ENCODE peak calls at places on chromosomes 13 and 19, in seven cellular contexts. One of them, this sample, is unnamed.

GRCh38 chr13:64551755-64552154 is 2678.4 kb downstream of the PCDH9 start:
- DNase-seq in lower lobe of right lung: no peak
- DNase-seq in ovary: no peak
- DNase-seq in MM.1S: no peak
- DNase-seq in BJ: peak
- DNase-seq in psoas muscle: no peak
- DNase-seq in breast epithelium: no peak
- DNase-seq in this sample: peak

GRCh38 chr13:113728571-113729054 is 30.4 kb upstream of the TMEM255B start:
- DNase-seq in lower lobe of right lung: peak
- DNase-seq in ovary: no peak
- DNase-seq in MM.1S: no peak
- DNase-seq in BJ: no peak
- DNase-seq in psoas muscle: no peak
- DNase-seq in breast epithelium: no peak
- DNase-seq in this sample: no peak

GRCh38 chr13:46173656-46174055 is 8.3 kb downstream of the LCP1 start:
- DNase-seq in lower lobe of right lung: no peak
- DNase-seq in ovary: no peak
- DNase-seq in MM.1S: no peak
- DNase-seq in BJ: no peak
- DNase-seq in psoas muscle: no peak
- DNase-seq in breast epithelium: no peak
- DNase-seq in this sample: no peak

GRCh38 chr13:97298816-97299215 is 76.7 kb downstream of the MBNL2 start:
- DNase-seq in lower lobe of right lung: no peak
- DNase-seq in ovary: no peak
- DNase-seq in MM.1S: no peak
- DNase-seq in BJ: no peak
- DNase-seq in psoas muscle: no peak
- DNase-seq in breast epithelium: no peak
- DNase-seq in this sample: no peak

GRCh38 chr19:7654401-7654800 is 14.4 kb upstream of the RETN start:
- DNase-seq in lower lobe of right lung: no peak
- DNase-seq in ovary: no peak
- DNase-seq in MM.1S: no peak
- DNase-seq in BJ: no peak
- DNase-seq in psoas muscle: no peak
- DNase-seq in breast epithelium: no peak
- DNase-seq in this sample: no peak

GRCh38 chr19:35717665-35718344 is at the start of gene KMT2B:
- DNase-seq in lower lobe of right lung: no peak
- DNase-seq in ovary: peak
- DNase-seq in MM.1S: no peak
- DNase-seq in BJ: peak
- DNase-seq in psoas muscle: peak
- DNase-seq in breast epithelium: no peak
- DNase-seq in this sample: no peak

GRCh38 chr19:39032164-39032918 is at the start of gene FBXO27:
- DNase-seq in lower lobe of right lung: peak
- DNase-seq in ovary: no peak
- DNase-seq in MM.1S: no peak
- DNase-seq in BJ: no peak
- DNase-seq in psoas muscle: peak
- DNase-seq in breast epithelium: peak
- DNase-seq in this sample: peak

GRCh38 chr13:77565635-77566034 is 30.1 kb downstream of the SCEL start:
- DNase-seq in lower lobe of right lung: no peak
- DNase-seq in ovary: no peak
- DNase-seq in MM.1S: peak
- DNase-seq in BJ: no peak
- DNase-seq in psoas muscle: no peak
- DNase-seq in breast epithelium: no peak
- DNase-seq in this sample: peak

GRCh38 chr19:5012688-5013457 is 44.0 kb downstream of the KDM4B start:
- DNase-seq in lower lobe of right lung: no peak
- DNase-seq in ovary: no peak
- DNase-seq in MM.1S: no peak
- DNase-seq in BJ: no peak
- DNase-seq in psoas muscle: no peak
- DNase-seq in breast epithelium: no peak
- DNase-seq in this sample: no peak

GRCh38 chr19:7519411-7520130 is 2.9 kb upstream of the MCOLN1 start:
- DNase-seq in lower lobe of right lung: no peak
- DNase-seq in ovary: no peak
- DNase-seq in MM.1S: no peak
- DNase-seq in BJ: no peak
- DNase-seq in psoas muscle: no peak
- DNase-seq in breast epithelium: no peak
- DNase-seq in this sample: no peak

GRCh38 chr19:33659835-33660234 is 38.1 kb downstream of the CHST8 start:
- DNase-seq in lower lobe of right lung: no peak
- DNase-seq in ovary: no peak
- DNase-seq in MM.1S: no peak
- DNase-seq in BJ: no peak
- DNase-seq in psoas muscle: no peak
- DNase-seq in breast epithelium: no peak
- DNase-seq in this sample: no peak

GRCh38 chr19:30312582-30313352 is 59.4 kb upstream of the ZNF536 start:
- DNase-seq in lower lobe of right lung: no peak
- DNase-seq in ovary: no peak
- DNase-seq in MM.1S: no peak
- DNase-seq in BJ: no peak
- DNase-seq in psoas muscle: no peak
- DNase-seq in breast epithelium: no peak
- DNase-seq in this sample: no peak

GRCh38 chr19:19381007-19381926 is 24.2 kb upstream of the GATAD2A start:
- DNase-seq in lower lobe of right lung: peak
- DNase-seq in ovary: no peak
- DNase-seq in MM.1S: peak
- DNase-seq in BJ: no peak
- DNase-seq in psoas muscle: no peak
- DNase-seq in breast epithelium: peak
- DNase-seq in this sample: no peak

GRCh38 chr13:77697208-77698103 is at the start of gene SLAIN1:
- DNase-seq in lower lobe of right lung: peak
- DNase-seq in ovary: peak
- DNase-seq in MM.1S: peak
- DNase-seq in BJ: no peak
- DNase-seq in psoas muscle: peak
- DNase-seq in breast epithelium: peak
- DNase-seq in this sample: peak

GRCh38 chr19:34236035-34236793 is 18.1 kb upstream of the GARRE1 start:
- DNase-seq in lower lobe of right lung: no peak
- DNase-seq in ovary: peak
- DNase-seq in MM.1S: no peak
- DNase-seq in BJ: peak
- DNase-seq in psoas muscle: no peak
- DNase-seq in breast epithelium: no peak
- DNase-seq in this sample: peak

GRCh38 chr13:112131740-112132113 is 64.8 kb downstream of the SOX1 start:
- DNase-seq in lower lobe of right lung: peak
- DNase-seq in ovary: no peak
- DNase-seq in MM.1S: no peak
- DNase-seq in BJ: no peak
- DNase-seq in psoas muscle: no peak
- DNase-seq in breast epithelium: no peak
- DNase-seq in this sample: no peak

DNA sequence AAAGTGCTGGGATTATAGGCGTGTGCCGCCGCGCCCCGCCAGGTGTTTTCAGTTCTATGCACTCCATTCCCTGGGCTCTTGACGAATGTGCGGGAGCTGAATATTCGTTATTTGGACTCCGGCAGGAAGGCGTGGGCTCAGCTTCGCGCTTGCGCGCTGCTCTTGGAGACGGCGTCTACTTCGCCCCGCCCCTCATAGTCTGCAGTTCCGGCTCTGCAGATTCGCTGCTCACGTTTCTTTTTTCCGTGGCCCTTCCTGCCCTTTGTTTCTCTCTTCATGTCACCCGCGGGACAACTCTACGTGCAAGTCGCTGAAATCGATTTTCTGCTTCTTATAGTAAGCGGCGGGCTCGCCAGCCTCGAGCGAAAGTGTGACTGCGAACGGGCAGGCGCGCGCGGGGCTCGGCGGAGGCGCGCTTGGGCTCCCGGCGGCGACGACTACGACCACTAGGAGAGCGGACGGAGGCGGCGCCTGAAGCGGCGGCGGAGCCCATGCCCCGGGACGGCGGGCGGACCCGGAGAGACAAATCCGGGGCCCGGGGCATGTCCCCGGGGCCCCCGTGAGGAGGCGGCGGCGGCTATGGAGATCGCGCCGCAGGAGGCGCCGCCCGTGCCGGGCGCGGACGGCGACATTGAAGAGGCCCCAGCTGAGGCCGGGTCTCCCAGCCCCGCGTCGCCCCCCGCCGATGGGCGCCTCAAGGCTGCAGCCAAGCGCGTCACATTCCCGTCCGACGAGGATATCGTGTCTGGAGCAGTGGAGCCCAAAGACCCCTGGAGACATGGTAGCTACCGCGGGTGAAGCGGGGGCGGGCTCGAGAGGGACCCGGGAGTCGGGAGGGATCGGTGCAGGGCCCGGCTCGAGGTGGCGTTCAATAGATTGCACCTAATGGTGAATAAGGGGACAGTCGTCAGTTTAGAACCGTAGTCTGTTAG is at the start of gene PPP1R37:
- DNase-seq in lower lobe of right lung: peak
- DNase-seq in ovary: peak
- DNase-seq in MM.1S: peak
- DNase-seq in BJ: peak
- DNase-seq in psoas muscle: peak
- DNase-seq in breast epithelium: peak
- DNase-seq in this sample: peak
- TF ChIP-seq CTCF in lower lobe of right lung: peak
- TF ChIP-seq CTCF in ovary: no peak
- TF ChIP-seq CTCF in MM.1S: peak
- TF ChIP-seq CTCF in BJ: peak
- TF ChIP-seq CTCF in psoas muscle: peak
- TF ChIP-seq CTCF in breast epithelium: no peak
- TF ChIP-seq CTCF in this sample: no peak

DNA sequence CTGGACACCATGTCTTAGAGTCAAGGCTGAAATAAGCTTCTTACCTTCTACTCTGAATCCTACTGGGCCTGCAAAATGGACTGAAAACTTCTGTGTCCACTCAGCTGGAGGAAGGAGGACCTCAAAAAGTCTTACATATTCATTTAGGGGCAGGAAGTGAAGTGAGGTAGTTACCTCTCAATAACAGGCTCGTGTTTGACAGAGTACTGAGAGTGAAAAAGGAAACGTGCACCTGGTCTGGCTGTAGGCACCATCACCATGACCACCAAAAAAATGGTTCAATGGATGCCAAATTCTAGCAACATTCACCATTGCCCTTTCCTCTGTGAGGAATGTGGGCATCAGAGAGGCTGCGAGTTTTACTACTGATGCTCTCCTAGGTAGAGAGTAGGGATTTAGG is 176.2 kb downstream of the RFC3 start:
- DNase-seq in lower lobe of right lung: no peak
- DNase-seq in ovary: no peak
- DNase-seq in MM.1S: peak
- DNase-seq in BJ: no peak
- DNase-seq in psoas muscle: no peak
- DNase-seq in breast epithelium: no peak
- DNase-seq in this sample: no peak
- H3K4me3 ChIP-seq in lower lobe of right lung: no peak
- H3K4me3 ChIP-seq in ovary: no peak
- H3K4me3 ChIP-seq in MM.1S: no peak
- H3K4me3 ChIP-seq in BJ: no peak
- H3K4me3 ChIP-seq in psoas muscle: no peak
- H3K4me3 ChIP-seq in breast epithelium: no peak
- H3K4me3 ChIP-seq in this sample: no peak

DNA sequence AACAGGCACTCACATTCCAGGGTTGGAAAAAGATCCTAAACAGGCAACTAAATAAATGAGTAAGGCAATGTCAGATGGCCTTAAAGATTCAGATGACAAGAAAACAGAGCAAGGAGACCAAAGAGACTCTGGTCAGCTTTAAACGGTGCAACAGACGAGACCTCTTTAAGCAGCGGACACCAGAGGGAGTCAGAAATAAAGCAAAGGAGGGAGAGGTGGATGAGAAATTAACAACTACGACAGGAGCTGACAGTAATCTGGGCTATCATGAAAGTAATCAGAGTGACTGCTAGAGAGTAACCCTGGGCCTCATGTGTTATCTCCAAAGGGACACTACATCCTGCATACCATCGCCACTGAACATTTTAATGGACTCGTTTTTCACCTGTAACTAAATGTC is 1.1 kb downstream of the ZNF550 start:
- DNase-seq in lower lobe of right lung: no peak
- DNase-seq in ovary: no peak
- DNase-seq in MM.1S: no peak
- DNase-seq in BJ: no peak
- DNase-seq in psoas muscle: no peak
- DNase-seq in breast epithelium: no peak
- DNase-seq in this sample: peak
- TF ChIP-seq CTCF in lower lobe of right lung: no peak
- TF ChIP-seq CTCF in ovary: no peak
- TF ChIP-seq CTCF in MM.1S: no peak
- TF ChIP-seq CTCF in BJ: peak
- TF ChIP-seq CTCF in psoas muscle: no peak
- TF ChIP-seq CTCF in breast epithelium: no peak
- TF ChIP-seq CTCF in this sample: peak

DNA sequence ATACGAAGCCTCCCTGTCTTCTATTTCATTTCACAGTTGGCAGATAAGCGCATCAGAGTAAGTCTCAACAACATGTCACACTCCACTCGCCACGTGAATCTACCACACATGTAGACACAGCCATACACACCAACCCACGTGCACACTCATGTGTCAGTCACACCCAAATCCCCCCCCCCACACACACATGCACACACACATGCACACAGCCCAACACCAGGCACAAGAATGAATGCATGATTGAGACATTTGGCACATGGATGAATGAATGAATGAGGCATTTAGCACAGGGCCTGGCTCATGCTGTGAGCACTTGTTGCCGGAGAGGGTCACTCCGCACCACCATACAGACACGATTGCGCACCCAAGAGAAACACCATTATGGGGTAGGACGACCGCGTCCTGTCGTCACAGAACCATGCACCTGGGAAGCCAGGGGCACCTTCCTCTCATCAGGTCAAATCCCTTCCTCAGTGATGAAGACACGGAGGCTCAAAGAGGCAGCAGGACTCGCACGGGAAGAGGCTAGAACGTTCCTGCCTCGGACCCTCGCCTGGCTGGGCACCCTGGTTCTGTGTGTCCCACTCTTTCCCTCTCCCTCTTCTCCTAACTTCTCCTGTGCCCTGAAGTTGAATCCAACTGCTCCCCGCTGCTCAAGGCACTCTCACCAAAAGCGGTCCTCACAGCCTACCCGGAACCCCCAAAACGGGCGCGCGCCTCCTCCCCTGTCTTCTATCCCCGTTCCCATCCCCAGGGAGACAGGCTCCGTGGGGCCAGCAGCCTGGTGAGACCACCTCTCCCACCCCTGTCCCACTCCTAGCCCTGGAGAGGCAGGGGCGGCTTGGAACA is 1.4 kb downstream of the MEIS3 start:
- DNase-seq in lower lobe of right lung: peak
- DNase-seq in ovary: no peak
- DNase-seq in MM.1S: no peak
- DNase-seq in BJ: no peak
- DNase-seq in psoas muscle: no peak
- DNase-seq in breast epithelium: no peak
- DNase-seq in this sample: peak
- H3K4me3 ChIP-seq in lower lobe of right lung: peak
- H3K4me3 ChIP-seq in ovary: peak
- H3K4me3 ChIP-seq in MM.1S: no peak
- H3K4me3 ChIP-seq in BJ: peak
- H3K4me3 ChIP-seq in psoas muscle: peak
- H3K4me3 ChIP-seq in breast epithelium: peak
- H3K4me3 ChIP-seq in this sample: peak

This sample was measured in cardiac fibroblast.